ENCODE peak calls at places on chromosomes 1 and 21, in five cellular contexts. D is cardiac muscle cell, M is HCEC 1CT, Q is ACHN, X is fibroblast of the aortic adventitia. U is an unnamed sample.

GRCh38 chr1:243483084-243483845 is 227.4 kb downstream of the SDCCAG8 start:
- DNase-seq in D (no peak), Q (peak), X (no peak), M (no peak), U (no peak)

GRCh38 chr1:205444300-205444930 is 11.4 kb downstream of the BLACAT1 start:
- DNase-seq in X (peak), M (no peak), Q (no peak), D (peak), U (no peak)

GRCh38 chr1:8424539-8425116 is 106.7 kb downstream of the SLC45A1 start:
- DNase-seq in Q (no peak), M (no peak), D (no peak), X (no peak), U (no peak)

GRCh38 chr21:25323356-25323949 is 283.8 kb downstream of the MRPL39 start:
- DNase-seq in X (no peak), D (peak), M (no peak), Q (no peak), U (no peak)

GRCh38 chr1:7669559-7670208 is 101.4 kb upstream of the VAMP3 start:
- DNase-seq in X (peak), M (peak), D (peak), Q (peak), U (peak)

GRCh38 chr1:209029737-209030136 is 553.8 kb upstream of the CAMK1G start:
- DNase-seq in Q (peak), M (no peak), X (peak), D (no peak), U (no peak)

GRCh38 chr21:26405735-26406361 is 167.2 kb downstream of the CYYR1 start:
- DNase-seq in X (peak), D (peak), M (peak), Q (peak), U (no peak)

GRCh38 chr1:83670891-83671565 is 327.9 kb downstream of the TTLL7 start:
- DNase-seq in M (no peak), Q (no peak), D (no peak), X (no peak), U (no peak)

GRCh38 chr1:219265026-219265515 is 91.4 kb downstream of the LYPLAL1 start:
- DNase-seq in X (peak), D (no peak), Q (no peak), M (no peak), U (no peak)

GRCh38 chr1:155012760-155013602 is 10.4 kb downstream of the ZBTB7B start:
- DNase-seq in M (no peak), Q (no peak), D (no peak), X (no peak), U (no peak)

GRCh38 chr1:220113136-220113695 is 19.3 kb downstream of the IARS2 start:
- DNase-seq in D (peak), M (no peak), X (peak), Q (peak), U (peak)

GRCh38 chr1:82399093-82399492 is 598.4 kb downstream of the ADGRL2 start:
- DNase-seq in Q (no peak), X (peak), D (peak), M (no peak), U (no peak)

GRCh38 chr1:101290119-101290921 is 53.5 kb downstream of the S1PR1 start:
- DNase-seq in X (no peak), Q (no peak), M (no peak), D (no peak), U (no peak)

GRCh38 chr1:197151185-197151584 is 4.7 kb upstream of the ASPM start:
- DNase-seq in D (no peak), X (no peak), M (no peak), Q (no peak), U (no peak)

GRCh38 chr1:26109229-26110164 is 2.1 kb upstream of the PDIK1L start:
- DNase-seq in X (no peak), D (no peak), Q (no peak), M (no peak), U (no peak)

GRCh38 chr1:82565546-82565945 is 764.8 kb downstream of the ADGRL2 start:
- DNase-seq in D (peak), X (peak), M (no peak), Q (peak), U (peak)

GRCh38 chr1:57132993-57133614 is 167.3 kb upstream of the C8B start:
- DNase-seq in X (peak), M (no peak), D (peak), Q (no peak), U (no peak)

GRCh38 chr1:8089535-8090228 is 63.6 kb upstream of the ERRFI1 start:
- DNase-seq in D (peak), M (peak), X (peak), Q (peak), U (no peak)

GRCh38 chr1:21909787-21910503 is 27.2 kb downstream of the HSPG2 start:
- DNase-seq in X (peak), Q (no peak), M (no peak), D (peak), U (peak)

GRCh38 chr1:183126528-183126927 is 59.5 kb upstream of the LAMC2 start:
- DNase-seq in D (no peak), M (peak), Q (no peak), X (peak), U (no peak)

GRCh38 chr1:156149374-156150106 is 3.8 kb upstream of the SEMA4A start:
- DNase-seq in D (no peak), X (no peak), Q (no peak), M (no peak), U (no peak)

GRCh38 chr1:204327359-204327758 is 32.4 kb downstream of the PLEKHA6 start:
- DNase-seq in M (no peak), D (no peak), X (no peak), Q (no peak), U (no peak)

GRCh38 chr21:41830145-41830707 is 48.9 kb downstream of the PRDM15 start:
- DNase-seq in M (no peak), Q (no peak), X (no peak), D (no peak), U (no peak)

GRCh38 chr1:143699731-143700130 is 272.1 kb downstream of the FAM72C start:
- DNase-seq in M (no peak), X (no peak), D (no peak), Q (no peak), U (no peak)

GRCh38 chr21:32147041-32147440 is 131.8 kb downstream of the MIS18A start:
- DNase-seq in Q (no peak), D (no peak), M (no peak), X (no peak), U (no peak)

GRCh38 chr1:214476229-214476957 is 75.0 kb downstream of the PTPN14 start:
- DNase-seq in M (no peak), D (no peak), X (no peak), Q (peak), U (peak)

GRCh38 chr1:35463232-35463631 is 94.0 kb downstream of the KIAA0319L start:
- DNase-seq in D (no peak), M (no peak), X (no peak), Q (no peak), U (no peak)

GRCh38 chr21:43737158-43737950 is 18.4 kb downstream of the PDXK start:
- DNase-seq in M (no peak), D (no peak), Q (no peak), X (no peak), U (no peak)

GRCh38 chr1:153515504-153516394 is 20.0 kb downstream of the S100A6 start:
- DNase-seq in D (no peak), Q (no peak), M (no peak), X (no peak), U (peak)

GRCh38 chr1:89809556-89809955 is 11.3 kb upstream of the LRRC8D start:
- DNase-seq in M (peak), Q (no peak), D (no peak), X (no peak), U (no peak)

GRCh38 chr1:205851993-205852392 is 2.1 kb upstream of the PM20D1 start:
- DNase-seq in Q (no peak), X (no peak), M (no peak), D (no peak), U (no peak)

GRCh38 chr1:45023663-45024062 is 11.6 kb downstream of the UROD start:
- DNase-seq in Q (no peak), M (no peak), X (no peak), D (no peak), U (no peak)

GRCh38 chr21:34367320-34367935 is 3.6 kb downstream of the KCNE2 start:
- DNase-seq in Q (peak), D (peak), X (peak), M (peak), U (peak)

GRCh38 chr1:155984341-155984740 is 6.0 kb upstream of the ARHGEF2 start:
- DNase-seq in Q (no peak), X (no peak), M (no peak), D (no peak), U (peak)

GRCh38 chr1:200029035-200029623 is 1.6 kb downstream of the NR5A2 start:
- DNase-seq in M (peak), D (peak), Q (no peak), X (no peak), U (peak)

GRCh38 chr1:29513357-29513756 is 277.0 kb downstream of the PTPRU start:
- DNase-seq in X (peak), D (peak), Q (peak), M (no peak), U (peak)

GRCh38 chr1:247822060-247822459 is 1.9 kb downstream of the OR14A16 start:
- DNase-seq in Q (no peak), M (no peak), X (no peak), D (no peak), U (no peak)

GRCh38 chr1:70361727-70362413 is 7.3 kb upstream of the ANKRD13C start:
- DNase-seq in X (peak), Q (no peak), D (peak), M (no peak), U (no peak)

GRCh38 chr1:179230721-179231120 is 1.2 kb upstream of the ABL2 start:
- DNase-seq in X (peak), D (no peak), Q (no peak), M (peak), U (no peak)